ENCODE peak calls at places on chromosomes 16 and 17, in four cellular contexts. One of them, this sample, is unnamed.

GRCh38 chr16:53766304-53767016 is 62.5 kb downstream of the FTO start:
- DNase-seq in HCT116: no peak
- DNase-seq in ascending aorta: no peak
- DNase-seq in K562: no peak
- DNase-seq in this sample: no peak

GRCh38 chr16:21653571-21653970 is 1.2 kb upstream of the IGSF6 start:
- DNase-seq in K562: no peak
- DNase-seq in HCT116: no peak
- DNase-seq in ascending aorta: no peak
- DNase-seq in this sample: no peak

GRCh38 chr17:12987120-12987519 is 30.7 kb downstream of the ELAC2 start:
- DNase-seq in ascending aorta: no peak
- DNase-seq in HCT116: no peak
- DNase-seq in K562: no peak
- DNase-seq in this sample: no peak

GRCh38 chr16:79348521-79349306 is 251.8 kb downstream of the MAF start:
- DNase-seq in HCT116: no peak
- DNase-seq in ascending aorta: no peak
- DNase-seq in K562: no peak
- DNase-seq in this sample: no peak

GRCh38 chr17:17822189-17822978 is 14.4 kb downstream of the SREBF1 start:
- DNase-seq in ascending aorta: no peak
- DNase-seq in HCT116: no peak
- DNase-seq in K562: no peak
- DNase-seq in this sample: no peak

GRCh38 chr17:79496422-79497005 is 114.3 kb downstream of the RBFOX3 start:
- DNase-seq in HCT116: no peak
- DNase-seq in ascending aorta: no peak
- DNase-seq in K562: no peak
- DNase-seq in this sample: no peak

GRCh38 chr17:40099627-40100418 is 566 bp downstream of the NR1D1 start:
- DNase-seq in K562: no peak
- DNase-seq in ascending aorta: no peak
- DNase-seq in HCT116: no peak
- DNase-seq in this sample: peak

GRCh38 chr17:38357488-38358123 is 6.0 kb downstream of the SOCS7 start:
- DNase-seq in K562: no peak
- DNase-seq in ascending aorta: no peak
- DNase-seq in HCT116: no peak
- DNase-seq in this sample: no peak

GRCh38 chr16:31458073-31458834 is 1.0 kb upstream of the ARMC5 start:
- DNase-seq in ascending aorta: no peak
- DNase-seq in HCT116: no peak
- DNase-seq in K562: peak
- DNase-seq in this sample: peak

GRCh38 chr16:17334096-17334495 is 136.7 kb downstream of the XYLT1 start:
- DNase-seq in HCT116: no peak
- DNase-seq in ascending aorta: peak
- DNase-seq in K562: no peak
- DNase-seq in this sample: peak

GRCh38 chr17:57989011-57989345 is 924 bp upstream of the VEZF1 start:
- DNase-seq in HCT116: peak
- DNase-seq in K562: peak
- DNase-seq in ascending aorta: no peak
- DNase-seq in this sample: no peak

GRCh38 chr17:57391076-57391825 is 134.9 kb downstream of the MSI2 start:
- DNase-seq in K562: no peak
- DNase-seq in HCT116: no peak
- DNase-seq in ascending aorta: no peak
- DNase-seq in this sample: no peak

GRCh38 chr17:35931794-35932419 is 1.3 kb upstream of the RDM1 start:
- DNase-seq in K562: no peak
- DNase-seq in ascending aorta: no peak
- DNase-seq in HCT116: no peak
- DNase-seq in this sample: no peak

GRCh38 chr17:19731626-19732025 is 15.2 kb upstream of the SLC47A2 start:
- DNase-seq in K562: no peak
- DNase-seq in HCT116: no peak
- DNase-seq in ascending aorta: no peak
- DNase-seq in this sample: no peak

GRCh38 chr16:64459821-64460220 is 662.0 kb downstream of the CDH11 start:
- DNase-seq in ascending aorta: no peak
- DNase-seq in HCT116: no peak
- DNase-seq in K562: no peak
- DNase-seq in this sample: no peak

GRCh38 chr16:88558457-88559442 is 11.5 kb upstream of the ZC3H18 start:
- DNase-seq in HCT116: peak
- DNase-seq in ascending aorta: no peak
- DNase-seq in K562: peak
- DNase-seq in this sample: peak

GRCh38 chr16:88566158-88566557 is 4.0 kb upstream of the ZC3H18 start:
- DNase-seq in K562: no peak
- DNase-seq in ascending aorta: no peak
- DNase-seq in HCT116: peak
- DNase-seq in this sample: no peak

GRCh38 chr16:88556294-88556988 is 13.8 kb upstream of the ZC3H18 start:
- DNase-seq in ascending aorta: no peak
- DNase-seq in HCT116: no peak
- DNase-seq in K562: no peak
- DNase-seq in this sample: no peak

GRCh38 chr16:88560722-88561484 is 9.3 kb upstream of the ZC3H18 start:
- DNase-seq in K562: no peak
- DNase-seq in ascending aorta: no peak
- DNase-seq in HCT116: no peak
- DNase-seq in this sample: peak

GRCh38 chr16:88561485-88562369 is 8.5 kb upstream of the ZC3H18 start:
- DNase-seq in K562: peak
- DNase-seq in HCT116: peak
- DNase-seq in ascending aorta: no peak
- DNase-seq in this sample: peak
- TF ChIP-seq CTCF in K562: peak
- TF ChIP-seq CTCF in HCT116: peak
- TF ChIP-seq CTCF in ascending aorta: peak
- TF ChIP-seq CTCF in this sample: peak

GRCh38 chr16:14496786-14497185 is 133.3 kb downstream of the PARN start:
- DNase-seq in K562: no peak
- DNase-seq in ascending aorta: no peak
- DNase-seq in HCT116: no peak
- DNase-seq in this sample: no peak
- H3K27ac ChIP-seq in K562: no peak
- H3K27ac ChIP-seq in ascending aorta: no peak
- H3K27ac ChIP-seq in HCT116: no peak
- H3K27ac ChIP-seq in this sample: no peak

GRCh38 chr17:47852113-47852949 is 1.4 kb upstream of the SP6 start:
- DNase-seq in HCT116: no peak
- DNase-seq in K562: peak
- DNase-seq in ascending aorta: no peak
- DNase-seq in this sample: no peak

GRCh38 chr17:47853616-47854015 is 2.7 kb upstream of the SP6 start:
- DNase-seq in HCT116: no peak
- DNase-seq in K562: no peak
- DNase-seq in ascending aorta: no peak
- DNase-seq in this sample: no peak

GRCh38 chr17:47850373-47850691 is 631 bp downstream of the SP6 start:
- DNase-seq in HCT116: no peak
- DNase-seq in ascending aorta: no peak
- DNase-seq in K562: no peak
- DNase-seq in this sample: no peak

GRCh38 chr17:47851764-47852112 is 775 bp upstream of the SP6 start:
- DNase-seq in HCT116: no peak
- DNase-seq in K562: peak
- DNase-seq in ascending aorta: no peak
- DNase-seq in this sample: no peak

GRCh38 chr17:47850692-47851573 is at the start of gene SP6:
- DNase-seq in HCT116: peak
- DNase-seq in K562: peak
- DNase-seq in ascending aorta: no peak
- DNase-seq in this sample: peak
- TF ChIP-seq CTCF in HCT116: peak
- TF ChIP-seq CTCF in K562: peak
- TF ChIP-seq CTCF in ascending aorta: peak
- TF ChIP-seq CTCF in this sample: peak

DNA sequence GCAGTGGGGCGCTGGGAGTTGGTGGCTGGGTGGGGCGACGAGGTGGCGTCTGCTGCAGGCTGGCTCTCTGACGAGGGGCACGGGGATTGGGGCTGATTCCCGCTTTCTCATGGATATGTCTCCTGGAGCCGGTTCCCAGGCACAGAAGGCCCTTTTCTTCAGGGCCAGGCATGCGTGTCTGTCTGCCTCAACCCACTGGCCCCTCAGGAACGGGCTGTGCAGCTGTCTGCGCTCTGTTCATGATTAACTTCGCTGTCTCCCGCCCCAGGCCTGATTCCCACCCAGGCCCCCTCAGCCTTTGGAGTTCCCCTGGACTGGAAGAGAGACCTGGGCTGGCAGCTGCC is 53.1 kb downstream of the RAP1GAP2 start:
- DNase-seq in K562: no peak
- DNase-seq in HCT116: no peak
- DNase-seq in ascending aorta: no peak
- DNase-seq in this sample: no peak
- H3K27ac ChIP-seq in K562: no peak
- H3K27ac ChIP-seq in HCT116: no peak
- H3K27ac ChIP-seq in ascending aorta: no peak
- H3K27ac ChIP-seq in this sample: no peak

GRCh38 chr16:90077757-90078593 is 844 bp upstream of the PRDM7 start:
- DNase-seq in ascending aorta: no peak
- DNase-seq in K562: peak
- DNase-seq in HCT116: no peak
- DNase-seq in this sample: no peak
- TF ChIP-seq CTCF in ascending aorta: no peak
- TF ChIP-seq CTCF in K562: peak
- TF ChIP-seq CTCF in HCT116: no peak
- TF ChIP-seq CTCF in this sample: no peak

DNA sequence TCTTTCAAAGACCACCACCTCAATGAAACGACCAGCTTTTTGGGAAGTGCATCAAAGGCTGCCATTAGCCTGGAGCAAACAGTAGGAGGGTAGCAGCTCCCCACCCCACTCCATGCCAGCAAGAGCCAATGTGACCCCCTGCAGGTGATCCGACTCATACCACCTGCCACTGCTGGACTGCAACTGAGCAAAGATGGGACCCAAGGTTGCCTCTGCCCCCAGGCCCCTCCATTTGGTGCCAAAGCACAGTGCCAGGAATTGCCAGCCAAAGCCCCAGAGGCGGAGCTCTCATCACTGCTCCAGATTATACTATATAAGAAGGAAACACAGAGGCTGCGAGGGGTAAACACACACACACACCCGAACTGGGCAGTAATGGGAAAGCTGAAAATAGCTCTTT is 8.3 kb downstream of the PITPNM3 start:
- DNase-seq in ascending aorta: no peak
- DNase-seq in K562: no peak
- DNase-seq in HCT116: no peak
- DNase-seq in this sample: no peak
- H3K27ac ChIP-seq in ascending aorta: no peak
- H3K27ac ChIP-seq in K562: no peak
- H3K27ac ChIP-seq in HCT116: no peak
- H3K27ac ChIP-seq in this sample: peak

GRCh38 chr17:48522031-48522593 is 8.7 kb downstream of the HOXB1 start:
- DNase-seq in HCT116: no peak
- DNase-seq in K562: peak
- DNase-seq in ascending aorta: no peak
- DNase-seq in this sample: no peak

GRCh38 chr17:48519427-48519826 is 11.4 kb downstream of the HOXB1 start:
- DNase-seq in ascending aorta: no peak
- DNase-seq in K562: no peak
- DNase-seq in HCT116: no peak
- DNase-seq in this sample: no peak

GRCh38 chr17:48520631-48521045 is 10.2 kb downstream of the HOXB1 start:
- DNase-seq in K562: no peak
- DNase-seq in HCT116: no peak
- DNase-seq in ascending aorta: no peak
- DNase-seq in this sample: no peak

GRCh38 chr17:48526986-48527741 is 3.6 kb downstream of the HOXB1 start:
- DNase-seq in K562: no peak
- DNase-seq in ascending aorta: no peak
- DNase-seq in HCT116: no peak
- DNase-seq in this sample: no peak

DNA sequence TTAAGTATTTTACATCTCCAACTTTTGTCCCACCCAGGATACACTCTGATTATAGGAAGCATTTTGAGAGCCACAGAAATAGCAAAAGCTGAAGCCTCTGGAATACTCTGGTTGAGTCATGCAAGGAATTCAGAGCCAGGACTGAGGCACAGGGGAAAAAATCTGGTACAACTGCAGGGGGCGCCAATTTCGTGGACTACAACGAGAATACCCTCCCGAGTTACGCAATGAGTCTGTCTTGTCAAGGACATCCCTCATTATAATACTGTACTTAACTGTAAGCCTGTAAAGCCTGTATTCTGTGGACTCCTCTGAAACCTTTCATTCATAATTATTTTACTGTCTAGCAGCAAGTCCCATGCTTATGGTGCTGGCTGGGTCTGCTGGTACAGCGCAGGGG is 7.8 kb downstream of the HOXB1 start:
- DNase-seq in ascending aorta: no peak
- DNase-seq in K562: no peak
- DNase-seq in HCT116: no peak
- DNase-seq in this sample: no peak
- TF ChIP-seq CTCF in ascending aorta: peak
- TF ChIP-seq CTCF in K562: peak
- TF ChIP-seq CTCF in HCT116: peak
- TF ChIP-seq CTCF in this sample: no peak

DNA sequence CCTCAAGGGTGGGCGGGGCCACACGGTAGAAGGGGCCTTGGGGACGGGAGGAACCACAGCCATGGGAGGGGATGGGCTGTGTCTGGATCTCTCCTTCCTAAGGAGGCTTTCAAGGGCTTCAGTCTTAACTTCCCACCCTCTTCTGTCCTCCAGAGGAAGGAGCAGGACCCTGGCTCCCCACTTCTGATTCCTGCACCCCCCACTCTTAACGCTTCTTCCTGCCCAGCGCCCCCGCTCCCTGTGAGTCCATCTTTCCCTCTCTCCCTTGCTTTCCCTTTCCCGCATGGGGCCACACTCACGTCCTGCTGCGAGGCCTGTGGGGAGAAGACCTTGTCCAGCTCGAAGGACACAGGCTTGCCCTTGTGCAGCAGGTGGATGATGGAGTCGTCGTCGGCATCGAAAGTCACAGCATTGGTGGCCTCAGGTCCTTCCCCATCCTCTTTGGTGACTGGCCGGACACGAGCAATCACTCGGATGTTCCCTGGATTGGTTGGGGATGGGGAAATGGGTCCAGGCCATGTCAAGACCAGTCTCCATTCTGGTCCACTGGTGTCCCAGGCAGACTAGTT is 29.7 kb downstream of the KATNB1 start:
- DNase-seq in ascending aorta: no peak
- DNase-seq in K562: no peak
- DNase-seq in HCT116: no peak
- DNase-seq in this sample: no peak
- H3K27ac ChIP-seq in ascending aorta: no peak
- H3K27ac ChIP-seq in K562: no peak
- H3K27ac ChIP-seq in HCT116: peak
- H3K27ac ChIP-seq in this sample: peak

This sample was measured in RWPE1.